ENCODE peak calls at places on chromosome 11, in eight cellular contexts. A, O, H, X, D, S, L and Z are unnamed samples.

GRCh38 chr11:116078101-116078561 is 573.9 kb upstream of the CADM1 start:
- DNase-seq in S (no peak), X (peak), H (no peak), D (no peak), A (no peak), L (peak), O (no peak), Z (no peak)

GRCh38 chr11:64000026-64000739 is 13.9 kb downstream of the OTUB1 start:
- DNase-seq in O (peak), L (peak), S (peak), D (peak), A (no peak), H (peak), X (no peak), Z (no peak)

GRCh38 chr11:95697614-95698408 is 91.8 kb downstream of the FAM76B start:
- DNase-seq in L (no peak), O (no peak), S (no peak), A (no peak), H (no peak), X (peak), D (no peak), Z (no peak)

GRCh38 chr11:12122083-12122482 is 11.7 kb downstream of the MICAL2 start:
- DNase-seq in S (no peak), O (no peak), X (no peak), A (no peak), H (no peak), L (no peak), D (no peak), Z (peak)

GRCh38 chr11:121237686-121238658 is 54.6 kb upstream of the SC5D start:
- DNase-seq in A (no peak), L (no peak), D (no peak), H (no peak), S (no peak), X (peak), O (no peak), Z (no peak)

GRCh38 chr11:45658292-45658991 is 7.0 kb downstream of the CHST1 start:
- DNase-seq in X (peak), O (no peak), A (no peak), S (peak), L (no peak), D (no peak), H (peak), Z (no peak)

GRCh38 chr11:131691558-131692041 is 321.2 kb downstream of the NTM start:
- DNase-seq in L (peak), S (no peak), X (no peak), A (peak), O (peak), H (no peak), D (no peak), Z (peak)

GRCh38 chr11:133072366-133072765 is 459.9 kb downstream of the OPCML start:
- DNase-seq in L (no peak), O (no peak), D (no peak), S (no peak), X (no peak), A (no peak), H (no peak), Z (no peak)

GRCh38 chr11:69484427-69485259 is 3.2 kb downstream of the LINC01488 start:
- DNase-seq in H (peak), S (peak), A (no peak), D (no peak), X (no peak), L (no peak), O (no peak), Z (no peak)

GRCh38 chr11:14374922-14375630 is 16.1 kb upstream of the RRAS2 start:
- DNase-seq in H (no peak), X (no peak), O (no peak), D (no peak), S (no peak), L (no peak), A (no peak), Z (no peak)

GRCh38 chr11:99425596-99425995 is 404.8 kb downstream of the CNTN5 start:
- DNase-seq in O (no peak), L (no peak), A (no peak), S (no peak), D (no peak), H (no peak), X (no peak), Z (no peak)

GRCh38 chr11:31254411-31254810 is 115.1 kb downstream of the DCDC1 start:
- DNase-seq in O (no peak), L (no peak), S (no peak), X (peak), H (no peak), D (no peak), A (no peak), Z (no peak)

GRCh38 chr11:128884703-128885338 is 6.3 kb upstream of the KCNJ5 start:
- DNase-seq in A (peak), O (peak), L (peak), D (peak), X (peak), H (no peak), S (no peak), Z (peak)

GRCh38 chr11:8652140-8652539 is 30.3 kb downstream of the TRIM66 start:
- DNase-seq in A (no peak), S (no peak), X (peak), O (peak), D (no peak), H (no peak), L (no peak), Z (no peak)

GRCh38 chr11:72358461-72359405 is 75.6 kb downstream of the CLPB start:
- DNase-seq in D (no peak), L (no peak), X (no peak), O (no peak), S (no peak), H (no peak), A (peak), Z (no peak)

GRCh38 chr11:88695701-88696414 is 358.3 kb upstream of the CTSC start:
- DNase-seq in O (no peak), D (no peak), A (no peak), X (no peak), H (no peak), S (no peak), L (no peak), Z (peak)

GRCh38 chr11:6932150-6932549 is 5.9 kb downstream of the ZNF215 start:
- DNase-seq in S (no peak), H (no peak), O (no peak), A (no peak), L (no peak), D (no peak), X (no peak), Z (no peak)

GRCh38 chr11:14578551-14578956 is 58.4 kb upstream of the PSMA1 start:
- DNase-seq in H (no peak), A (peak), O (peak), D (peak), L (no peak), S (no peak), X (no peak), Z (no peak)

GRCh38 chr11:128868851-128869671 is 2.0 kb upstream of the KCNJ1 start:
- DNase-seq in L (no peak), H (no peak), O (no peak), D (no peak), A (no peak), S (no peak), X (no peak), Z (no peak)

GRCh38 chr11:122097419-122098001 is 18.5 kb downstream of the BLID start:
- DNase-seq in X (peak), D (no peak), H (no peak), S (no peak), L (no peak), A (no peak), O (peak), Z (peak)

GRCh38 chr11:105142167-105142566 is 2.6 kb upstream of the CARD18 start:
- DNase-seq in S (no peak), D (no peak), O (no peak), H (no peak), A (no peak), X (no peak), L (no peak), Z (no peak)

GRCh38 chr11:70282012-70282411 is 11.5 kb downstream of the PPFIA1 start:
- DNase-seq in O (no peak), D (no peak), S (no peak), A (no peak), H (no peak), L (no peak), X (no peak), Z (no peak)

GRCh38 chr11:106989056-106989455 is 29.2 kb downstream of the GUCY1A2 start:
- DNase-seq in D (no peak), X (no peak), H (no peak), S (no peak), O (no peak), L (no peak), A (no peak), Z (no peak)

GRCh38 chr11:45543808-45544422 is 121.5 kb downstream of the CHST1 start:
- DNase-seq in S (no peak), H (no peak), D (no peak), A (no peak), X (peak), L (peak), O (no peak), Z (no peak)

GRCh38 chr11:34204396-34205279 is 99.2 kb downstream of the NAT10 start:
- DNase-seq in S (peak), D (no peak), L (no peak), O (no peak), X (no peak), A (no peak), H (no peak), Z (no peak)

GRCh38 chr11:606245-606644 is 9.5 kb downstream of the IRF7 start:
- DNase-seq in A (no peak), X (no peak), O (no peak), S (peak), D (no peak), H (peak), L (no peak), Z (peak)

GRCh38 chr11:16792426-16792825 is 54.0 kb downstream of the C11orf58 start:
- DNase-seq in D (no peak), L (no peak), A (no peak), H (no peak), X (peak), O (no peak), S (no peak), Z (no peak)

GRCh38 chr11:68658661-68659060 is 25.7 kb upstream of the GAL start:
- DNase-seq in S (peak), A (no peak), L (no peak), H (no peak), O (no peak), X (no peak), D (no peak), Z (no peak)

GRCh38 chr11:80748207-80748606 is 1307.4 kb upstream of the TENM4 start:
- DNase-seq in H (no peak), S (no peak), A (no peak), L (no peak), X (no peak), O (no peak), D (no peak), Z (no peak)

GRCh38 chr11:66617148-66617814 is 851 bp downstream of the RBM14 start:
- DNase-seq in S (peak), H (peak), D (no peak), A (no peak), L (no peak), X (no peak), O (no peak), Z (no peak)

GRCh38 chr11:134205729-134206128 is 18.0 kb downstream of the NCAPD3 start:
- DNase-seq in X (no peak), H (no peak), S (no peak), A (no peak), L (no peak), D (no peak), O (no peak), Z (no peak)

GRCh38 chr11:47390084-47390760 is 11.9 kb upstream of the SPI1 start:
- DNase-seq in O (no peak), A (no peak), H (no peak), D (no peak), S (peak), L (no peak), X (no peak), Z (no peak)

GRCh38 chr11:102513869-102514268 is 16.7 kb downstream of the MMP7 start:
- DNase-seq in H (no peak), A (no peak), O (peak), S (no peak), L (no peak), X (peak), D (no peak), Z (no peak)

GRCh38 chr11:130671801-130672700 is 223.6 kb downstream of the ADAMTS15 start:
- DNase-seq in X (peak), H (peak), O (peak), A (no peak), S (peak), D (no peak), L (peak), Z (no peak)

GRCh38 chr11:121909571-121909970 is 206.4 kb downstream of the BLID start:
- DNase-seq in H (no peak), S (no peak), A (no peak), L (no peak), X (no peak), D (no peak), O (no peak), Z (no peak)